ENCODE peak calls at places on chromosome 16, in ten cellular contexts. One of them, this sample, is unnamed.

GRCh38 chr16:1781758-1782407 is 488 bp downstream of the SPSB3 start:
- DNase-seq in HS-27A: no peak
- DNase-seq in adrenal gland: peak; percentile 49
- DNase-seq in ACHN: peak; percentile 41
- DNase-seq in SK-MEL-5: no peak
- DNase-seq in T-cell: peak; percentile 42
- DNase-seq in fibroblast of pulmonary artery: no peak
- DNase-seq in GM12865: peak; percentile 42
- DNase-seq in putamen: no peak
- DNase-seq in D341Med: peak; percentile 69
- DNase-seq in this sample: peak; percentile 24

GRCh38 chr16:82002831-82003230 is 8.4 kb downstream of the SDR42E1 start:
- DNase-seq in GM12865: no peak
- DNase-seq in T-cell: no peak
- DNase-seq in D341Med: no peak
- DNase-seq in adrenal gland: no peak
- DNase-seq in putamen: no peak
- DNase-seq in ACHN: no peak
- DNase-seq in SK-MEL-5: no peak
- DNase-seq in HS-27A: no peak
- DNase-seq in fibroblast of pulmonary artery: no peak
- DNase-seq in this sample: no peak

GRCh38 chr16:728131-728889 is 1.4 kb downstream of the HAGHL start:
- DNase-seq in SK-MEL-5: peak; percentile 91
- DNase-seq in T-cell: peak; percentile 68
- DNase-seq in HS-27A: peak; percentile 48
- DNase-seq in adrenal gland: peak; percentile 49
- DNase-seq in ACHN: peak; percentile 91
- DNase-seq in D341Med: peak; percentile 84
- DNase-seq in fibroblast of pulmonary artery: peak; percentile 73
- DNase-seq in GM12865: peak; percentile 93
- DNase-seq in putamen: no peak
- DNase-seq in this sample: peak; percentile 68

GRCh38 chr16:55588799-55589198 is 22.3 kb downstream of the CAPNS2 start:
- DNase-seq in T-cell: no peak
- DNase-seq in GM12865: no peak
- DNase-seq in D341Med: no peak
- DNase-seq in adrenal gland: no peak
- DNase-seq in fibroblast of pulmonary artery: peak; percentile 7
- DNase-seq in SK-MEL-5: no peak
- DNase-seq in putamen: no peak
- DNase-seq in ACHN: no peak
- DNase-seq in HS-27A: no peak
- DNase-seq in this sample: no peak

GRCh38 chr16:86781046-86781445 is 202.7 kb downstream of the FOXL1 start:
- DNase-seq in ACHN: no peak
- DNase-seq in HS-27A: no peak
- DNase-seq in GM12865: no peak
- DNase-seq in D341Med: no peak
- DNase-seq in fibroblast of pulmonary artery: no peak
- DNase-seq in T-cell: no peak
- DNase-seq in SK-MEL-5: no peak
- DNase-seq in adrenal gland: no peak
- DNase-seq in putamen: no peak
- DNase-seq in this sample: no peak

GRCh38 chr16:6625606-6626005 is 707.0 kb upstream of the RBFOX1 start:
- DNase-seq in GM12865: no peak
- DNase-seq in SK-MEL-5: no peak
- DNase-seq in T-cell: no peak
- DNase-seq in fibroblast of pulmonary artery: no peak
- DNase-seq in D341Med: no peak
- DNase-seq in ACHN: no peak
- DNase-seq in HS-27A: no peak
- DNase-seq in adrenal gland: no peak
- DNase-seq in putamen: no peak
- DNase-seq in this sample: no peak

GRCh38 chr16:76634847-76635697 is 357.9 kb downstream of the CNTNAP4 start:
- DNase-seq in GM12865: no peak
- DNase-seq in ACHN: no peak
- DNase-seq in putamen: no peak
- DNase-seq in HS-27A: no peak
- DNase-seq in SK-MEL-5: no peak
- DNase-seq in fibroblast of pulmonary artery: peak; percentile 16
- DNase-seq in T-cell: no peak
- DNase-seq in D341Med: peak; percentile 14
- DNase-seq in adrenal gland: no peak
- DNase-seq in this sample: no peak

GRCh38 chr16:12496181-12496580 is 307.5 kb downstream of the CPPED1 start:
- DNase-seq in HS-27A: no peak
- DNase-seq in T-cell: no peak
- DNase-seq in ACHN: no peak
- DNase-seq in putamen: no peak
- DNase-seq in adrenal gland: peak; percentile 5
- DNase-seq in D341Med: no peak
- DNase-seq in GM12865: no peak
- DNase-seq in SK-MEL-5: no peak
- DNase-seq in fibroblast of pulmonary artery: no peak
- DNase-seq in this sample: no peak

GRCh38 chr16:89586853-89587252 is 11.3 kb downstream of the CPNE7 start:
- DNase-seq in adrenal gland: peak; percentile 42
- DNase-seq in GM12865: no peak
- DNase-seq in ACHN: no peak
- DNase-seq in SK-MEL-5: no peak
- DNase-seq in HS-27A: no peak
- DNase-seq in fibroblast of pulmonary artery: peak; percentile 64
- DNase-seq in putamen: no peak
- DNase-seq in D341Med: no peak
- DNase-seq in T-cell: peak; percentile 34
- DNase-seq in this sample: no peak

GRCh38 chr16:28935924-28936783 is 4.4 kb downstream of the CD19 start:
- DNase-seq in putamen: peak; percentile 44
- DNase-seq in T-cell: peak; percentile 77
- DNase-seq in SK-MEL-5: peak; percentile 60
- DNase-seq in adrenal gland: peak; percentile 83
- DNase-seq in HS-27A: no peak
- DNase-seq in GM12865: peak; percentile 92
- DNase-seq in ACHN: peak; percentile 27
- DNase-seq in fibroblast of pulmonary artery: peak; percentile 77
- DNase-seq in D341Med: peak; percentile 65
- DNase-seq in this sample: peak; percentile 84

GRCh38 chr16:85458952-85459351 is 154.2 kb upstream of the GSE1 start:
- DNase-seq in D341Med: no peak
- DNase-seq in T-cell: no peak
- DNase-seq in ACHN: no peak
- DNase-seq in adrenal gland: no peak
- DNase-seq in putamen: no peak
- DNase-seq in GM12865: no peak
- DNase-seq in fibroblast of pulmonary artery: no peak
- DNase-seq in HS-27A: no peak
- DNase-seq in SK-MEL-5: no peak
- DNase-seq in this sample: no peak

GRCh38 chr16:57887711-57888110 is 83.2 kb downstream of the CNGB1 start:
- DNase-seq in GM12865: no peak
- DNase-seq in adrenal gland: no peak
- DNase-seq in HS-27A: no peak
- DNase-seq in putamen: no peak
- DNase-seq in SK-MEL-5: no peak
- DNase-seq in ACHN: no peak
- DNase-seq in D341Med: no peak
- DNase-seq in T-cell: no peak
- DNase-seq in fibroblast of pulmonary artery: no peak
- DNase-seq in this sample: no peak

GRCh38 chr16:17590711-17591654 is 120.2 kb upstream of the XYLT1 start:
- DNase-seq in fibroblast of pulmonary artery: no peak
- DNase-seq in ACHN: no peak
- DNase-seq in D341Med: no peak
- DNase-seq in GM12865: no peak
- DNase-seq in SK-MEL-5: no peak
- DNase-seq in HS-27A: no peak
- DNase-seq in putamen: no peak
- DNase-seq in adrenal gland: no peak
- DNase-seq in T-cell: peak; percentile 9
- DNase-seq in this sample: peak; percentile 8

GRCh38 chr16:69927056-69927757 is 23.9 kb upstream of the CLEC18A start:
- DNase-seq in SK-MEL-5: no peak
- DNase-seq in T-cell: no peak
- DNase-seq in adrenal gland: peak; percentile 92
- DNase-seq in HS-27A: no peak
- DNase-seq in GM12865: no peak
- DNase-seq in D341Med: no peak
- DNase-seq in fibroblast of pulmonary artery: peak; percentile 77
- DNase-seq in putamen: peak; percentile 63
- DNase-seq in ACHN: peak; percentile 57
- DNase-seq in this sample: no peak

GRCh38 chr16:90046971-90047713 is 27.9 kb upstream of the DBNDD1 start:
- DNase-seq in adrenal gland: peak; percentile 90
- DNase-seq in SK-MEL-5: no peak
- DNase-seq in fibroblast of pulmonary artery: peak; percentile 72
- DNase-seq in D341Med: no peak
- DNase-seq in GM12865: no peak
- DNase-seq in ACHN: peak; percentile 73
- DNase-seq in HS-27A: no peak
- DNase-seq in T-cell: no peak
- DNase-seq in putamen: no peak
- DNase-seq in this sample: no peak

This sample was measured in CD8-positive, alpha-beta memory T cell.